ENCODE peak calls at places on chromosomes 7 and 10, in seven cellular contexts. B, A, M, N, W, I and T are unnamed samples.

GRCh38 chr7:42597296-42597695 is 314.6 kb downstream of the C7orf25 start:
- DNase-seq in B (no peak), M (no peak), A (no peak), I (no peak), W (no peak), N (no peak), T (no peak)

GRCh38 chr7:28573059-28573553 is 160.8 kb downstream of the CREB5 start:
- DNase-seq in I (peak; percentile 18), B (peak; percentile 90), N (peak; percentile 40), W (no peak), A (peak; percentile 88), M (no peak), T (peak; percentile 89)

GRCh38 chr7:120780938-120781337 is 77.0 kb downstream of the TSPAN12 start:
- DNase-seq in M (no peak), B (no peak), I (no peak), W (no peak), N (no peak), A (no peak), T (no peak)

GRCh38 chr7:6636741-6637543 is at the start of gene ZNF316:
- DNase-seq in W (no peak), I (no peak), M (no peak), B (peak; percentile 21), A (peak; percentile 35), N (peak; percentile 41), T (no peak)

GRCh38 chr10:31142026-31142425 is 110.4 kb upstream of the ZNF438 start:
- DNase-seq in I (no peak), M (no peak), B (peak; percentile 100), W (no peak), N (peak; percentile 90), A (peak; percentile 52), T (no peak)

GRCh38 chr10:88212069-88212468 is 348.6 kb downstream of the PTEN start:
- DNase-seq in I (no peak), N (no peak), M (no peak), B (no peak), A (no peak), W (no peak), T (no peak)

GRCh38 chr10:131202964-131203363 is 108.6 kb downstream of the TCERG1L start:
- DNase-seq in M (no peak), W (no peak), B (no peak), N (no peak), A (no peak), I (no peak), T (no peak)

GRCh38 chr10:543862-544822 is 145.3 kb downstream of the DIP2C start:
- DNase-seq in B (no peak), N (peak; percentile 30), I (no peak), W (no peak), A (no peak), M (no peak), T (no peak)

GRCh38 chr7:112308974-112309373 is 102.5 kb downstream of the ZNF277 start:
- DNase-seq in M (no peak), B (no peak), A (no peak), W (no peak), I (no peak), N (no peak), T (no peak)

GRCh38 chr10:13206546-13207443 is 27.4 kb downstream of the UCMA start:
- DNase-seq in I (peak; percentile 6), A (peak; percentile 9), W (no peak), M (peak; percentile 13), B (peak; percentile 24), N (peak; percentile 77), T (no peak)

GRCh38 chr7:72152171-72153131 is 259.7 kb downstream of the CALN1 start:
- DNase-seq in I (peak; percentile 87), A (no peak), W (no peak), B (no peak), N (no peak), M (no peak), T (no peak)

GRCh38 chr7:150444674-150445365 is 5.6 kb upstream of the GIMAP8 start:
- DNase-seq in I (no peak), A (no peak), B (no peak), W (no peak), M (no peak), N (no peak), T (no peak)

GRCh38 chr7:137689761-137690160 is 157.0 kb downstream of the DGKI start:
- DNase-seq in I (no peak), W (no peak), B (no peak), A (no peak), N (no peak), M (no peak), T (no peak)

GRCh38 chr10:132102071-132102716 is 36.4 kb downstream of the JAKMIP3 start:
- DNase-seq in B (no peak), N (no peak), I (no peak), A (no peak), M (no peak), W (no peak), T (no peak)

DNA sequence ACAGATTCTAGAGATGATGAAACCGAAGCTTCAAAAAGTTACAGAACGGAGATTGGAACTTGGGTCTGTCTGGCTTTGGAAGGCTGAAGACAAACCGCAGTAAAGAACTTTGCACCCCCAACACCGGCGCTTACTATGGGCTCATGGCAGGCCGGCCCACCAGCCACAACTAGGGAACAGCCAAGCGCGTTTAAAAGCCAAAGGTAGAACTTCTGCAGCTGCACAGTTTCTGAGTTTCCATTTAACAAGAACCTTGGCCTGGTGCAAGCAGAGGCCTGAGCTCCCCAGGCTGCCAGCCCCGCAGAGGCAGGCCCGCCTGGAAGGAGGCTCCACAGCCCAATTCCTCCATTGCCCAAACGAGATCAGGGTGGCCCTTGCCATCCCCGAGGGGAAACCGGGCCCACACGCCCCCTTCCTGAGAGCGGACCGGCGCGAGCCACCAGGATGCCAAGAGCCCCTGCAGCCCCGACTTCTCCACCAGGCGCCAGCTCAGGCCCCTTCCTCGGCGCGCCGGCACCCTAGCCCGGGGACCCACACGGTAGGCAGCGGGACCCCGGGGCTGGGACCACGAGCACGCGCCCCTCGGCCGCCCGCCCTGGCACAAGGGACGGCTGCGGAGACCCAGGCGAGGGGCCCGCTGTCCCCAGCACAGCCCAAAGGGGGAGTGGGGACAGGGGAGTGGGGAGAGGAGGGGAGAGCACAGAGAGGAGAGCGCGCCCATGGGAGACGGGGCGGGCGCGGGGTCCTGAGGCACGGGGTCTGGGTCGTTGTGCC is 566 bp downstream of the MAD1L1 start:
- DNase-seq in W (no peak), I (peak; percentile 47), M (no peak), N (no peak), B (no peak), A (no peak), T (peak; percentile 34)
- H3K4me3 ChIP-seq in W (peak overlapping the region; percentile 97), I (peak overlapping the region; percentile 93), M (peak overlapping the region; percentile 69), N (peak overlapping the region; percentile 60), B (peak overlapping the region; percentile 70), A (peak overlapping the region; percentile 98), T (peak overlapping the region; percentile 95)

DNA sequence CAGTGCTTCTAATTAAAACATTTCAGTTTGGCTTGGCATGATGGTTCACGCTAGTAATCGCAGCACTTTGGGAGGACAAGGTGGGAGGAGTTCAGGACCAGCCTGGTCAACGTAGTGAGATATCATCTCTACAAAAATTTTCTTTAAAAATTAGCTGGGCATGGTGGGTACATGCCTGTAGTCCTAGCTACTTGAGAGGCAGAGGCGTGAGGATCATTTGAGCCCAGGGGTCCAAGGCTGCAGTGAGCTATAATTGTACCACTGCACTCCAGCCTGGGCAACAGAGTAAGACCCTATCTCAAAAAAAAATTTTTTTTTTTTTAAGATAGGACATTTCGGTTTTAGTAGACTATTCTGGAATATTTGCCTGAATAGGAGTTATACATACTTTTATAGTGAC is 12.4 kb downstream of the HBP1 start:
- DNase-seq in B (no peak), W (no peak), M (no peak), A (no peak), I (no peak), N (no peak), T (no peak)
- H3K36me3 ChIP-seq in B (peaks cover 14% of the 10 kb centered on the region), W (peaks cover 16% of the 10 kb centered on the region), M (peaks cover 25% of the 10 kb centered on the region), A (peaks cover 8% of the 10 kb centered on the region), I (peaks cover 9% of the 10 kb centered on the region), N (peaks cover 2% of the 10 kb centered on the region), T (peaks cover 60% of the 10 kb centered on the region)

GRCh38 chr7:20796565-20796964 is 9.9 kb upstream of the SP8 start:
- DNase-seq in N (no peak), W (no peak), M (no peak), I (no peak), A (no peak), B (no peak), T (no peak)

GRCh38 chr7:20798081-20798693 is 11.5 kb upstream of the SP8 start:
- DNase-seq in B (no peak), I (no peak), M (peak; percentile 54), W (no peak), A (peak; percentile 41), N (no peak), T (peak; percentile 34)

GRCh38 chr7:20795881-20796280 is 9.2 kb upstream of the SP8 start:
- DNase-seq in A (no peak), W (no peak), I (no peak), M (no peak), N (no peak), B (no peak), T (no peak)

GRCh38 chr7:20798694-20799121 is 12.0 kb upstream of the SP8 start:
- DNase-seq in B (no peak), W (no peak), I (no peak), A (no peak), N (no peak), M (no peak), T (no peak)

GRCh38 chr7:20797174-20798080 is 10.7 kb upstream of the SP8 start:
- DNase-seq in A (no peak), W (no peak), I (no peak), M (no peak), B (no peak), N (no peak), T (peak; percentile 43)
- TF ChIP-seq EZH2 in A (peak; percentile 63), W (no peak), I (peak; percentile 78), M (no peak), B (peak; percentile 43), N (peak; percentile 50), T (no peak)

DNA sequence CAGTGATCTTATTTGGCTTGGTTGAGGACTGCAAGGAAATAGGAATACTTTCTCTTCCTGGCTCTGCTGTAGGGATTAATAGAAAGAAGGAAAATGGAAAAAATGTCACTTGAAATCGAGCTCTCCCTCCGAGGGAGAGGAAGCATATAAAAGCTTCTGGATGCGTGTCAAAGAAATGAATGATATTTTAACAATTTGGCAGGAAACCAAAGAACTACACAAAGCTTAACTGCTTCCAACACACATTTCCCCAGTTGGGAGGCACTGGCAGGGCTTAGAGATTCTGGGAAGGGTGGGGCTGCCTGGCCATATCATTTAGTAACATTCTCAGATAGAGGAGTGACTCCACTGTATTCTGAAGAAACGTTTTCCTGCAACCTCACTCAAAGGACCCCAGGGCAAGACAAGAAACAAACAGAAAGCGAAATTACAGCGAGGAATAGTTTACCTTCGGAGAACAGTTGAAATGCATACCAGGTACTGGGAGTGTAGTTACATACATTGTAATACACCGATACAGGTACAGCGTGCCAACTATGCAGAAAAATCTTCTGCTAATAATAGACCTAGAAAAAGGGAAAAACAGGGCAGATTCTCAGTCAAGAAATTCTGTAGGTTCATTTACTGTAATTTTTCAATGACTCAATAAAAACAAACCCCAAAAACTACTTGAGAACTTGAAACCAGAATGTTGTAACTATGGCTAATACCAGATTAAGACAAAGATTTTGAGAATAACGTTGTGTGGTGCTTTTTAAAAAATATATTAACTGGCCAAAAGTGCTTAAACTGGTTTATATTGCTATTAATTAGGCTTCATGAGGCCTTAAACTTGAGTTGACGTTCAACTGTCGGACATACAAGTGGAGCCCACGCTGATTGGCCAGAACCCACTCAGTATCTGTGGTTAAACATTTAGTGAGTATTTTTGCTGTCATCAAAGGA is 75.7 kb upstream of the ASAH2 start:
- DNase-seq in A (peak; percentile 100), M (no peak), B (peak; percentile 78), W (peak; percentile 0), I (no peak), N (peak; percentile 94), T (peak; percentile 52)
- H3K4me3 ChIP-seq in A (peak overlapping the region; percentile 65), M (no peak overlapping the region), B (peak overlapping the region; percentile 8), W (no peak overlapping the region), I (no peak overlapping the region), N (peak overlapping the region; percentile 22), T (no peak overlapping the region)